ENCODE peak calls at places on chromosomes 4 and X, in seven cellular contexts. One of them, this sample, is unnamed. For H3K4me1, the result is how much of the 10 kb centered on the place peaks cover.

GRCh38 chr4:78184584-78184983 is 127.5 kb downstream of the FRAS1 start:
- DNase-seq in tibial artery: no peak
- DNase-seq in A549: no peak
- DNase-seq in small intestine: no peak
- DNase-seq in right lobe of liver: no peak
- DNase-seq in left ventricle myocardium inferior: no peak
- DNase-seq in OCI-LY7: no peak
- DNase-seq in this sample: no peak

GRCh38 chrX:110257889-110258288 is 60.0 kb downstream of the AMMECR1 start:
- DNase-seq in left ventricle myocardium inferior: no peak
- DNase-seq in OCI-LY7: no peak
- DNase-seq in A549: no peak
- DNase-seq in right lobe of liver: no peak
- DNase-seq in tibial artery: no peak
- DNase-seq in small intestine: no peak
- DNase-seq in this sample: no peak

GRCh38 chrX:12210921-12211320 is 72.6 kb downstream of the FRMPD4 start:
- DNase-seq in tibial artery: no peak
- DNase-seq in A549: peak
- DNase-seq in left ventricle myocardium inferior: no peak
- DNase-seq in OCI-LY7: no peak
- DNase-seq in right lobe of liver: no peak
- DNase-seq in small intestine: no peak
- DNase-seq in this sample: no peak

GRCh38 chr4:69092980-69093568 is 3.2 kb upstream of the UGT2B7 start:
- DNase-seq in OCI-LY7: no peak
- DNase-seq in tibial artery: no peak
- DNase-seq in right lobe of liver: no peak
- DNase-seq in left ventricle myocardium inferior: no peak
- DNase-seq in A549: no peak
- DNase-seq in small intestine: no peak
- DNase-seq in this sample: no peak

GRCh38 chrX:145190801-145191389 is 56.4 kb upstream of the SPANXN1 start:
- DNase-seq in tibial artery: no peak
- DNase-seq in A549: peak
- DNase-seq in left ventricle myocardium inferior: no peak
- DNase-seq in small intestine: peak
- DNase-seq in right lobe of liver: no peak
- DNase-seq in OCI-LY7: peak
- DNase-seq in this sample: no peak

GRCh38 chr4:36285784-36286480 is 4.5 kb downstream of the DTHD1 start:
- DNase-seq in small intestine: peak
- DNase-seq in tibial artery: no peak
- DNase-seq in OCI-LY7: no peak
- DNase-seq in left ventricle myocardium inferior: no peak
- DNase-seq in right lobe of liver: no peak
- DNase-seq in A549: no peak
- DNase-seq in this sample: no peak

GRCh38 chr4:54659213-54660144 is 1.7 kb downstream of the KIT start:
- DNase-seq in tibial artery: no peak
- DNase-seq in A549: no peak
- DNase-seq in right lobe of liver: no peak
- DNase-seq in OCI-LY7: no peak
- DNase-seq in small intestine: no peak
- DNase-seq in left ventricle myocardium inferior: no peak
- DNase-seq in this sample: no peak

GRCh38 chrX:119507206-119507605 is 39.0 kb downstream of the SLC25A5 start:
- DNase-seq in tibial artery: no peak
- DNase-seq in A549: no peak
- DNase-seq in right lobe of liver: no peak
- DNase-seq in left ventricle myocardium inferior: no peak
- DNase-seq in OCI-LY7: no peak
- DNase-seq in small intestine: no peak
- DNase-seq in this sample: no peak

GRCh38 chrX:12877386-12877785 is 10.5 kb downstream of the TLR7 start:
- DNase-seq in right lobe of liver: no peak
- DNase-seq in tibial artery: no peak
- DNase-seq in OCI-LY7: no peak
- DNase-seq in A549: no peak
- DNase-seq in left ventricle myocardium inferior: no peak
- DNase-seq in small intestine: no peak
- DNase-seq in this sample: no peak

GRCh38 chr4:185346975-185347601 is 48.6 kb downstream of the LRP2BP start:
- DNase-seq in left ventricle myocardium inferior: no peak
- DNase-seq in A549: no peak
- DNase-seq in small intestine: no peak
- DNase-seq in right lobe of liver: no peak
- DNase-seq in tibial artery: no peak
- DNase-seq in OCI-LY7: no peak
- DNase-seq in this sample: no peak

GRCh38 chrX:2902841-2903240 is 26.3 kb downstream of the ARSD start:
- DNase-seq in A549: no peak
- DNase-seq in left ventricle myocardium inferior: no peak
- DNase-seq in tibial artery: no peak
- DNase-seq in small intestine: no peak
- DNase-seq in right lobe of liver: no peak
- DNase-seq in OCI-LY7: no peak
- DNase-seq in this sample: no peak

GRCh38 chrX:116198810-116199209 is 28.3 kb downstream of the AGTR2 start:
- DNase-seq in A549: peak
- DNase-seq in tibial artery: no peak
- DNase-seq in OCI-LY7: peak
- DNase-seq in right lobe of liver: no peak
- DNase-seq in small intestine: no peak
- DNase-seq in left ventricle myocardium inferior: no peak
- DNase-seq in this sample: no peak

GRCh38 chr4:4542824-4543485 is 1.1 kb upstream of the STX18 start:
- DNase-seq in tibial artery: no peak
- DNase-seq in A549: no peak
- DNase-seq in OCI-LY7: peak
- DNase-seq in right lobe of liver: no peak
- DNase-seq in left ventricle myocardium inferior: no peak
- DNase-seq in small intestine: peak
- DNase-seq in this sample: no peak
- H3K4me3 ChIP-seq in tibial artery: peak
- H3K4me3 ChIP-seq in A549: peak
- H3K4me3 ChIP-seq in OCI-LY7: peak
- H3K4me3 ChIP-seq in right lobe of liver: peak
- H3K4me3 ChIP-seq in left ventricle myocardium inferior: peak
- H3K4me3 ChIP-seq in small intestine: peak
- H3K4me3 ChIP-seq in this sample: peak

GRCh38 chr4:113832795-113833194 is 71.3 kb upstream of the CAMK2D start:
- DNase-seq in OCI-LY7: no peak
- DNase-seq in left ventricle myocardium inferior: no peak
- DNase-seq in right lobe of liver: no peak
- DNase-seq in small intestine: no peak
- DNase-seq in A549: no peak
- DNase-seq in tibial artery: no peak
- DNase-seq in this sample: no peak
- H3K4me1 ChIP-seq in OCI-LY7: under half
- H3K4me1 ChIP-seq in left ventricle myocardium inferior: under half
- H3K4me1 ChIP-seq in right lobe of liver: under half
- H3K4me1 ChIP-seq in small intestine: under half
- H3K4me1 ChIP-seq in A549: under half
- H3K4me1 ChIP-seq in tibial artery: under half
- H3K4me1 ChIP-seq in this sample: under half

DNA sequence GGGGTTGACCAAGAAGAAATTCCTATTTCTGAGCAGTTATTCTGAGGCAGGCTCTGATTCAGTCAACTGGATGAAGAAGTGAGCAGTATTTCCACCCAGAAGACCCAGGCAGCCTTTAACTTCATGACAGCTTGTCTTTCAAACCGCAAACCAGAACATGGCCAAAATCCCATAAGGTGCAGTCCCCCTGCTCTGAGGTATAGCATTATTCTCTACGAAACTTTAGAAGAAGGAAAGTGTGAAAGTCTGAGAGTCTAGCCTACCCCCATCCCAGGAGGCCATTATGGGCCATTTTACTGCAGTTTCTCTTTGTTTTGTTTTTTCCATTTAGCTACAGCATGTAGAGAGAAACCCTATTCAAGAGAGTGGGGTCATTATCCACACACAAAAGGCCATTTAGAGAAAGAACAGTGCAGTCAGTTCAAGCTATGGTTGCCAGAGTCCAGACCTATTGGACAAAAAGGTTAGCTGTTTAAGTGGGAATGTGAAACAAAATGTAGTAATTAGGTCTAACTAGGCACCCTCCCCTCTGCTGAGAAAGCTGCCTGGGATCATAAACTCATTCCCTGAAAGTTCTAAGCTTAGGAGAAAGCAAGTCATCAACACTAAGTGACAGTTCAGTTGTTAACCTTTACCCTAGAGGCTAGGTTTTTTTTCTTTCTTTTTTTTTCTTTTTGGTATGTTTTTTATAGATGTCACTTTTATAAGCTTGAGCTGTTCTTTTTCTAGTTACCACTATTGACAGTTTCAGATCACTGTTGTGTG is 52.1 kb upstream of the RASGEF1B start:
- DNase-seq in tibial artery: no peak
- DNase-seq in A549: no peak
- DNase-seq in left ventricle myocardium inferior: no peak
- DNase-seq in right lobe of liver: no peak
- DNase-seq in OCI-LY7: no peak
- DNase-seq in small intestine: peak
- DNase-seq in this sample: no peak
- H3K4me3 ChIP-seq in tibial artery: no peak
- H3K4me3 ChIP-seq in A549: no peak
- H3K4me3 ChIP-seq in left ventricle myocardium inferior: no peak
- H3K4me3 ChIP-seq in right lobe of liver: no peak
- H3K4me3 ChIP-seq in OCI-LY7: no peak
- H3K4me3 ChIP-seq in small intestine: no peak
- H3K4me3 ChIP-seq in this sample: no peak

GRCh38 chrX:72101597-72102037 is 30.1 kb downstream of the RTL5 start:
- DNase-seq in OCI-LY7: no peak
- DNase-seq in small intestine: no peak
- DNase-seq in left ventricle myocardium inferior: no peak
- DNase-seq in right lobe of liver: no peak
- DNase-seq in tibial artery: no peak
- DNase-seq in A549: no peak
- DNase-seq in this sample: no peak
- H3K4me1 ChIP-seq in OCI-LY7: under half
- H3K4me1 ChIP-seq in small intestine: under half
- H3K4me1 ChIP-seq in left ventricle myocardium inferior: under half
- H3K4me1 ChIP-seq in right lobe of liver: under half
- H3K4me1 ChIP-seq in tibial artery: under half
- H3K4me1 ChIP-seq in A549: under half
- H3K4me1 ChIP-seq in this sample: under half

GRCh38 chr4:133638702-133639101 is 489.6 kb downstream of the PCDH10 start:
- DNase-seq in right lobe of liver: no peak
- DNase-seq in A549: no peak
- DNase-seq in small intestine: no peak
- DNase-seq in left ventricle myocardium inferior: no peak
- DNase-seq in OCI-LY7: no peak
- DNase-seq in tibial artery: no peak
- DNase-seq in this sample: no peak

GRCh38 chr4:133637161-133637560 is 488.1 kb downstream of the PCDH10 start:
- DNase-seq in right lobe of liver: no peak
- DNase-seq in left ventricle myocardium inferior: no peak
- DNase-seq in OCI-LY7: no peak
- DNase-seq in A549: no peak
- DNase-seq in small intestine: no peak
- DNase-seq in tibial artery: no peak
- DNase-seq in this sample: no peak

DNA sequence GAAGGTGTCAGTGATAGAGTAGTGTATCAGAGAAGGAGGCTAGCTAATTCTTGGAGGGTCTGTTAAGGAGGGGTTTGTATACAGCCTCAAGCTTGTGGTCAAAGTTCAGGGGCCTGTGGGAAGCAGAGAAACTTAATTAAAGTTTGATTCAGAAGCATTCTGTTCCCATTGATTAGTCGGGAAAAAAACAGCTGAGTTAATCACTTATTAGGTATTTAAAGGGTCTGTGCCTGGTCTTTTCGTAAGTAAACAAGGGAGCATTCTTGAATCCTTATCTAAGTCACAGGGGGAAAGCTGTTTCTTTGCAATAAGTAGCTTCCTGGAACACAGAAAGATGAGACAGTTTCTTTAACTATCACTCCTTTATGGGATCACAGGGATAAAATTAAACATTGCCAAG is 492.1 kb downstream of the PCDH10 start:
- DNase-seq in OCI-LY7: no peak
- DNase-seq in A549: no peak
- DNase-seq in tibial artery: no peak
- DNase-seq in small intestine: no peak
- DNase-seq in left ventricle myocardium inferior: no peak
- DNase-seq in right lobe of liver: no peak
- DNase-seq in this sample: no peak
- H3K4me3 ChIP-seq in OCI-LY7: no peak
- H3K4me3 ChIP-seq in A549: no peak
- H3K4me3 ChIP-seq in tibial artery: no peak
- H3K4me3 ChIP-seq in small intestine: no peak
- H3K4me3 ChIP-seq in left ventricle myocardium inferior: no peak
- H3K4me3 ChIP-seq in right lobe of liver: no peak
- H3K4me3 ChIP-seq in this sample: no peak

DNA sequence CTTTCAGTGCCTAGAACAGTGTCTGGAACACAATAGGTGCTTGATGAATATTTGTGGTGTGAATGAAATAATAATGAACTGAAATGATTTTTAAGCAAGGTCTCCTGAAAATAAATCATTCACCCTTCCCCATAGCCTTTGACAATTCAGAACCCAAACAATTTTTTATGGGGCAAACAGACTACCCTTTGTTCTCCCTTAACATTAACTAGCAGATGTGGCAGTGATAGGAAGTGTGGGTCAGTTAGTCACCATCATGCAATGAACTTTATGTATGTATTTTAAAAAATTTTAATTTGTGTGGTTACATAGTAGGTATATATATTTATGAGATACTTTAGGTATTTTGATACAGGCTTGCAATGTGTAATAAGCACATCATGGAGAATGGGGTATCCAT is 27.2 kb upstream of the CD40LG start:
- DNase-seq in right lobe of liver: no peak
- DNase-seq in tibial artery: no peak
- DNase-seq in left ventricle myocardium inferior: no peak
- DNase-seq in OCI-LY7: no peak
- DNase-seq in A549: no peak
- DNase-seq in small intestine: no peak
- DNase-seq in this sample: no peak
- H3K4me1 ChIP-seq in right lobe of liver: under half
- H3K4me1 ChIP-seq in tibial artery: under half
- H3K4me1 ChIP-seq in left ventricle myocardium inferior: under half
- H3K4me1 ChIP-seq in OCI-LY7: under half
- H3K4me1 ChIP-seq in A549: under half
- H3K4me1 ChIP-seq in small intestine: under half
- H3K4me1 ChIP-seq in this sample: under half

GRCh38 chr4:83196936-83197335 is 82.4 kb upstream of the PLAC8 start:
- DNase-seq in OCI-LY7: peak
- DNase-seq in A549: no peak
- DNase-seq in left ventricle myocardium inferior: no peak
- DNase-seq in tibial artery: no peak
- DNase-seq in small intestine: no peak
- DNase-seq in right lobe of liver: no peak
- DNase-seq in this sample: no peak

GRCh38 chr4:83201761-83202160 is 82.8 kb downstream of the COQ2 start:
- DNase-seq in small intestine: no peak
- DNase-seq in A549: no peak
- DNase-seq in left ventricle myocardium inferior: no peak
- DNase-seq in tibial artery: no peak
- DNase-seq in right lobe of liver: no peak
- DNase-seq in OCI-LY7: no peak
- DNase-seq in this sample: no peak

GRCh38 chr4:83195280-83195679 is 80.8 kb upstream of the PLAC8 start:
- DNase-seq in tibial artery: no peak
- DNase-seq in small intestine: no peak
- DNase-seq in left ventricle myocardium inferior: no peak
- DNase-seq in right lobe of liver: no peak
- DNase-seq in A549: no peak
- DNase-seq in OCI-LY7: no peak
- DNase-seq in this sample: no peak

GRCh38 chr4:83197555-83198235 is 83.2 kb upstream of the PLAC8 start:
- DNase-seq in left ventricle myocardium inferior: peak
- DNase-seq in A549: no peak
- DNase-seq in tibial artery: no peak
- DNase-seq in small intestine: peak
- DNase-seq in right lobe of liver: no peak
- DNase-seq in OCI-LY7: peak
- DNase-seq in this sample: no peak
- H3K4me3 ChIP-seq in left ventricle myocardium inferior: no peak
- H3K4me3 ChIP-seq in A549: no peak
- H3K4me3 ChIP-seq in tibial artery: no peak
- H3K4me3 ChIP-seq in small intestine: no peak
- H3K4me3 ChIP-seq in right lobe of liver: no peak
- H3K4me3 ChIP-seq in OCI-LY7: no peak
- H3K4me3 ChIP-seq in this sample: no peak